ENCODE peak calls at places on chromosomes 5 and 9, in ten cellular contexts. M is NCI-H1417, G is GM19239, H is NCI-H1436, E is GM18507, A is NCI-H1105, P is ecto neural progenitor cell, Z is progenitor cell of endocrine pancreas, X is neuronal stem cell, Q is RWPE1. C is an unnamed sample.
A peak's percentile ranks its signal among the peaks of the same experiment; 100 is the strongest.

GRCh38 chr5:144167998-144168397 is 2.5 kb downstream of the YIPF5 start:
- DNase-seq in E (no peak), X (no peak), A (no peak), P (no peak), Z (no peak), G (no peak), M (no peak), H (no peak), Q (no peak), C (no peak)

GRCh38 chr9:12740845-12741244 is 34.0 kb upstream of the LURAP1L start:
- DNase-seq in X (no peak), M (no peak), H (no peak), A (no peak), Q (peak; percentile 24), P (no peak), E (no peak), Z (no peak), G (no peak), C (no peak)

GRCh38 chr5:107324071-107324470 is 346.7 kb downstream of the EFNA5 start:
- DNase-seq in Z (no peak), G (no peak), Q (no peak), H (peak; percentile 3), P (no peak), A (no peak), X (no peak), E (no peak), M (peak; percentile 2), C (no peak)

GRCh38 chr5:30041831-30042385 is 1151.6 kb upstream of the CDH6 start:
- DNase-seq in P (no peak), M (no peak), E (no peak), X (no peak), Z (no peak), G (no peak), A (no peak), Q (no peak), H (no peak), C (no peak)

GRCh38 chr9:90774682-90775081 is 26.9 kb upstream of the SYK start:
- DNase-seq in A (no peak), Z (no peak), X (no peak), E (no peak), G (peak; percentile 41), H (no peak), P (no peak), Q (no peak), M (peak; percentile 25), C (peak; percentile 72)

GRCh38 chr5:181166812-181167733 is 19.7 kb downstream of the OR2V2 start:
- DNase-seq in M (no peak), E (no peak), P (no peak), Z (no peak), X (no peak), H (no peak), G (no peak), Q (no peak), A (no peak), C (no peak)

GRCh38 chr9:8570776-8571175 is 771.2 kb upstream of the DMAC1 start:
- DNase-seq in Z (no peak), P (no peak), E (no peak), H (no peak), A (no peak), M (no peak), Q (no peak), X (no peak), G (no peak), C (no peak)

GRCh38 chr9:38038307-38039089 is 30.5 kb downstream of the SHB start:
- DNase-seq in E (no peak), A (no peak), G (no peak), Q (no peak), P (no peak), Z (no peak), H (no peak), M (no peak), X (no peak), C (no peak)

GRCh38 chr5:15980835-15981234 is 198.8 kb downstream of the MARCHF11 start:
- DNase-seq in A (no peak), P (no peak), Q (no peak), G (no peak), M (no peak), E (no peak), H (no peak), X (no peak), Z (no peak), C (no peak)

GRCh38 chr5:171825046-171825445 is 39.4 kb downstream of the SMIM23 start:
- DNase-seq in G (no peak), Q (no peak), E (no peak), H (no peak), A (no peak), M (no peak), P (no peak), X (no peak), Z (no peak), C (no peak)

GRCh38 chr5:159337291-159337974 is 7.1 kb upstream of the IL12B start:
- DNase-seq in Q (peak; percentile 73), G (no peak), X (no peak), Z (no peak), E (no peak), A (no peak), P (no peak), H (no peak), M (no peak), C (no peak)

GRCh38 chr5:85576666-85577065 is 1041.1 kb upstream of the COX7C start:
- DNase-seq in Q (peak; percentile 1), A (no peak), Z (no peak), H (no peak), P (no peak), M (peak; percentile 10), G (no peak), X (no peak), E (no peak), C (no peak)

GRCh38 chr5:139847790-139848507 is 52.3 kb downstream of the PSD2 start:
- DNase-seq in G (peak; percentile 83), E (peak; percentile 65), H (no peak), Q (no peak), Z (peak; percentile 39), P (peak; percentile 76), X (peak; percentile 57), M (no peak), A (peak; percentile 24), C (peak; percentile 83)

GRCh38 chr9:98442114-98442513 is 186.7 kb upstream of the TBC1D2 start:
- DNase-seq in M (no peak), X (no peak), G (no peak), P (no peak), H (no peak), E (no peak), Z (no peak), Q (no peak), A (no peak), C (no peak)

GRCh38 chr9:136089697-136090045 is 5.4 kb downstream of the NACC2 start:
- DNase-seq in M (peak; percentile 66), X (no peak), H (no peak), G (no peak), P (no peak), Z (no peak), E (no peak), Q (peak; percentile 69), A (no peak), C (no peak)

GRCh38 chr5:90558344-90559192 is at the start of gene ADGRV1:
- DNase-seq in P (peak; percentile 97), Z (peak; percentile 91), A (peak; percentile 90), E (no peak), X (peak; percentile 96), G (no peak), M (no peak), H (peak; percentile 96), Q (peak; percentile 88), C (peak; percentile 9)

GRCh38 chr5:100668511-100668910 is 133.3 kb downstream of the FAM174A start:
- DNase-seq in M (no peak), H (no peak), Q (peak; percentile 70), G (no peak), E (no peak), Z (no peak), P (no peak), X (no peak), A (no peak), C (no peak)

GRCh38 chr5:10456583-10457562 is 15.2 kb downstream of the ROPN1L start:
- DNase-seq in X (no peak), H (no peak), A (no peak), G (no peak), Q (no peak), M (no peak), E (no peak), P (peak; percentile 48), Z (no peak), C (no peak)

GRCh38 chr5:7628248-7628647 is 222.7 kb downstream of the CFAP90 start:
- DNase-seq in Z (no peak), P (no peak), H (no peak), X (no peak), E (no peak), Q (no peak), G (no peak), M (no peak), A (no peak), C (no peak)

GRCh38 chr9:122053951-122054350 is 39.2 kb downstream of the TTLL11 start:
- DNase-seq in Q (peak; percentile 88), Z (no peak), P (no peak), E (no peak), G (no peak), M (no peak), X (no peak), H (no peak), A (no peak), C (no peak)

GRCh38 chr5:42944989-42945388 is 95.1 kb downstream of the ANXA2R start:
- DNase-seq in G (no peak), M (no peak), X (no peak), E (no peak), Z (no peak), P (no peak), A (no peak), H (no peak), Q (peak; percentile 81), C (no peak)

GRCh38 chr9:131554088-131554864 is 9.0 kb downstream of the PRRT1B start:
- DNase-seq in A (no peak), E (no peak), M (no peak), H (no peak), X (no peak), Z (no peak), G (no peak), P (no peak), Q (no peak), C (no peak)

GRCh38 chr5:39092581-39093350 is 18.6 kb upstream of the RICTOR start:
- DNase-seq in X (no peak), Z (no peak), M (peak; percentile 52), G (no peak), E (no peak), A (no peak), Q (peak; percentile 60), H (no peak), P (no peak), C (no peak)

GRCh38 chr5:124612023-124612422 is 134.4 kb downstream of the ZNF608 start:
- DNase-seq in G (no peak), P (no peak), M (no peak), X (no peak), A (no peak), H (no peak), Z (no peak), E (no peak), Q (no peak), C (no peak)

GRCh38 chr5:150263801-150264621 is 25.6 kb downstream of the CAMK2A start:
- DNase-seq in P (no peak), Z (no peak), X (no peak), H (no peak), E (no peak), Q (peak; percentile 98), M (no peak), A (no peak), G (no peak), C (no peak)

GRCh38 chr9:108099854-108100253 is 610.3 kb upstream of the KLF4 start:
- DNase-seq in Z (no peak), Q (no peak), H (no peak), A (no peak), E (no peak), M (no peak), P (no peak), G (no peak), X (no peak), C (no peak)

GRCh38 chr5:64040496-64040895 is 78.3 kb upstream of the HTR1A start:
- DNase-seq in Z (no peak), E (no peak), H (no peak), M (no peak), A (no peak), G (no peak), P (no peak), Q (no peak), X (no peak), C (no peak)

GRCh38 chr5:142466195-142466951 is 141.6 kb upstream of the SPRY4 start:
- DNase-seq in G (no peak), E (no peak), P (no peak), H (no peak), Z (no peak), Q (no peak), A (no peak), X (no peak), M (no peak), C (no peak)